ENCODE peak calls at places on chromosomes 13 and 19, in six cellular contexts. V, K, W, L, D and C are unnamed samples.

GRCh38 chr13:101465877-101466276 is 13.4 kb downstream of the ITGBL1 start:
- DNase-seq in V (no peak), K (no peak), W (no peak), L (no peak), D (no peak), C (no peak)

GRCh38 chr13:39362652-39363390 is 240.2 kb downstream of the LHFPL6 start:
- DNase-seq in V (no peak), K (no peak), W (no peak), L (no peak), D (no peak), C (no peak)

GRCh38 chr19:39941615-39942507 is 7.4 kb upstream of the FCGBP start:
- DNase-seq in V (no peak), K (no peak), W (no peak), L (no peak), D (peak; percentile 14), C (no peak)

GRCh38 chr19:41871573-41872383 is 5.3 kb upstream of the CD79A start:
- DNase-seq in V (no peak), K (no peak), W (no peak), L (peak; percentile 35), D (peak; percentile 37), C (no peak)

GRCh38 chr13:51614350-51614786 is 30.1 kb downstream of the WDFY2 start:
- DNase-seq in V (no peak), K (no peak), W (peak; percentile 33), L (no peak), D (peak; percentile 45), C (no peak)

GRCh38 chr13:114096031-114096485 is 36.4 kb downstream of the RASA3 start:
- DNase-seq in V (no peak), K (no peak), W (peak; percentile 27), L (no peak), D (no peak), C (no peak)

GRCh38 chr19:45443462-45444317 is 20.0 kb upstream of the ERCC1 start:
- DNase-seq in V (peak; percentile 83), K (peak; percentile 97), W (peak; percentile 97), L (peak; percentile 99), D (peak; percentile 97), C (peak; percentile 98)

GRCh38 chr13:45702088-45702487 is at the start of gene CBY2:
- DNase-seq in V (no peak), K (no peak), W (no peak), L (no peak), D (no peak), C (no peak)

GRCh38 chr13:80030491-80030890 is 310.4 kb downstream of the SPRY2 start:
- DNase-seq in V (peak; percentile 18), K (peak; percentile 59), W (no peak), L (peak; percentile 28), D (peak; percentile 30), C (peak; percentile 12)

GRCh38 chr13:84430015-84430414 is 547.7 kb upstream of the SLITRK1 start:
- DNase-seq in V (no peak), K (no peak), W (no peak), L (no peak), D (no peak), C (no peak)

GRCh38 chr19:38162632-38163031 is 61.4 kb downstream of the DPF1 start:
- DNase-seq in V (no peak), K (no peak), W (no peak), L (no peak), D (no peak), C (no peak)

GRCh38 chr13:22432690-22433089 is 748.1 kb upstream of the SGCG start:
- DNase-seq in V (no peak), K (no peak), W (no peak), L (no peak), D (no peak), C (no peak)

GRCh38 chr13:85497652-85498051 is 301.6 kb downstream of the SLITRK6 start:
- DNase-seq in V (no peak), K (no peak), W (no peak), L (no peak), D (no peak), C (no peak)

GRCh38 chr13:43663474-43664090 is 123.2 kb downstream of the ENOX1 start:
- DNase-seq in V (no peak), K (no peak), W (no peak), L (no peak), D (no peak), C (no peak)

GRCh38 chr19:38057954-38058690 is 151.1 kb downstream of the SIPA1L3 start:
- DNase-seq in V (no peak), K (peak; percentile 71), W (peak; percentile 79), L (no peak), D (no peak), C (no peak)

GRCh38 chr19:1825909-1826556 is 14.0 kb upstream of the ATP8B3 start:
- DNase-seq in V (no peak), K (peak; percentile 81), W (peak; percentile 66), L (peak; percentile 92), D (peak; percentile 73), C (peak; percentile 71)

GRCh38 chr19:47341734-47342133 is 7.4 kb upstream of the DHX34 start:
- DNase-seq in V (no peak), K (no peak), W (no peak), L (no peak), D (no peak), C (no peak)

GRCh38 chr19:47340477-47341208 is 8.5 kb upstream of the DHX34 start:
- DNase-seq in V (no peak), K (no peak), W (no peak), L (no peak), D (no peak), C (no peak)

GRCh38 chr19:47348819-47349795 is at the start of gene DHX34:
- DNase-seq in V (peak; percentile 98), K (peak; percentile 98), W (peak; percentile 98), L (peak; percentile 99), D (peak; percentile 98), C (peak; percentile 99)

GRCh38 chr19:47343194-47343802 is 5.8 kb upstream of the DHX34 start:
- DNase-seq in V (no peak), K (no peak), W (no peak), L (no peak), D (no peak), C (no peak)

GRCh38 chr19:47344425-47344824 is 4.7 kb upstream of the DHX34 start:
- DNase-seq in V (no peak), K (no peak), W (no peak), L (no peak), D (no peak), C (no peak)
- TF ChIP-seq CTCF in V (no peak), K (no peak), W (no peak), L (no peak), D (no peak), C (no peak)

GRCh38 chr19:53541971-53542370 is 4.0 kb downstream of the ZNF331 start:
- DNase-seq in V (no peak), K (no peak), W (no peak), L (no peak), D (no peak), C (no peak)
- H3K27me3 ChIP-seq in V (no peaks in the 10 kb centered on the region), K (no peaks in the 10 kb centered on the region), W (no peaks in the 10 kb centered on the region), L (no peaks in the 10 kb centered on the region), D (no peaks in the 10 kb centered on the region), C (no peaks in the 10 kb centered on the region)

GRCh38 chr13:99375806-99376080 is 68.5 kb upstream of the GPR183 start:
- DNase-seq in V (no peak), K (no peak), W (no peak), L (no peak), D (no peak), C (no peak)
- H3K4me1 ChIP-seq in V (no peaks in the 10 kb centered on the region), K (no peaks in the 10 kb centered on the region), W (no peaks in the 10 kb centered on the region), L (peaks cover 19% of the 10 kb centered on the region), D (no peaks in the 10 kb centered on the region), C (no peaks in the 10 kb centered on the region)

GRCh38 chr19:10699650-10700335 is 1.4 kb upstream of the QTRT1 start:
- DNase-seq in V (peak; percentile 48), K (peak; percentile 76), W (no peak), L (peak; percentile 92), D (no peak), C (peak; percentile 62)
- TF ChIP-seq CTCF in V (peak; percentile 54), K (peak; percentile 54), W (peak; percentile 52), L (peak; percentile 70), D (peak; percentile 57), C (peak; percentile 79)

GRCh38 chr13:110845520-110845919 is 69.3 kb downstream of the ANKRD10 start:
- DNase-seq in V (no peak), K (no peak), W (no peak), L (no peak), D (no peak), C (no peak)
- H3K27me3 ChIP-seq in V (peaks cover under 1% of the 10 kb centered on the region), K (no peaks in the 10 kb centered on the region), W (no peaks in the 10 kb centered on the region), L (no peaks in the 10 kb centered on the region), D (peaks cover 19% of the 10 kb centered on the region), C (no peaks in the 10 kb centered on the region)